ENCODE peak calls at places on chromosomes 2 and 18, in six cellular contexts. S is stimulated activated CD8-positive, alpha-beta memory T cell treated with anti-CD3 and anti-CD28 coated beads, Interleukin-12 subunit alpha, Interleukin-12 subunit beta, amount 100 ng/mL, for 1 hour; U is HuH-7.5; Z is right cardiac atrium; F is amniotic stem cell; G is EL. A is an unnamed sample.

GRCh38 chr18:22826726-22827125 is 106.4 kb upstream of the RBBP8 start:
- DNase-seq in Z (no peak), U (no peak), S (no peak), F (no peak), G (no peak), A (no peak)

GRCh38 chr2:239162141-239162821 is 238.5 kb downstream of the HDAC4 start:
- DNase-seq in F (no peak), Z (no peak), U (no peak), S (no peak), G (no peak), A (no peak)

GRCh38 chr2:45227347-45227746 is 218.1 kb upstream of the SIX2 start:
- DNase-seq in F (no peak), Z (no peak), G (no peak), S (no peak), U (no peak), A (no peak)

GRCh38 chr2:196170202-196170680 is 1.1 kb downstream of the STK17B start:
- DNase-seq in Z (peak), F (no peak), S (no peak), U (peak), G (peak), A (peak)

GRCh38 chr2:219460424-219460926 is 25.8 kb downstream of the SPEG start:
- DNase-seq in F (no peak), Z (peak), S (no peak), G (no peak), U (no peak), A (no peak)

GRCh38 chr2:99806758-99807157 is 316.9 kb upstream of the REV1 start:
- DNase-seq in U (no peak), S (no peak), Z (no peak), F (peak), G (peak), A (no peak)

GRCh38 chr18:4016391-4017049 is 438.6 kb downstream of the DLGAP1 start:
- DNase-seq in U (no peak), F (no peak), G (no peak), Z (no peak), S (no peak), A (no peak)

GRCh38 chr18:21912339-21913239 is 172.0 kb downstream of the MIB1 start:
- DNase-seq in Z (no peak), U (no peak), F (no peak), G (no peak), S (no peak), A (no peak)

GRCh38 chr2:37267685-37268084 is 36.2 kb downstream of the NDUFAF7 start:
- DNase-seq in U (no peak), S (no peak), Z (no peak), F (no peak), G (no peak), A (peak)

GRCh38 chr18:59686260-59686659 is 11.0 kb downstream of the CCBE1 start:
- DNase-seq in F (no peak), G (no peak), U (no peak), Z (no peak), S (no peak), A (no peak)

GRCh38 chr18:76441002-76441667 is 53.9 kb downstream of the ZNF516 start:
- DNase-seq in U (no peak), G (no peak), Z (no peak), S (no peak), F (no peak), A (no peak)

GRCh38 chr2:11128258-11128951 is 26.9 kb upstream of the SLC66A3 start:
- DNase-seq in U (no peak), S (no peak), Z (no peak), F (no peak), G (peak), A (peak)

GRCh38 chr2:30349691-30350090 is 97.4 kb upstream of the LCLAT1 start:
- DNase-seq in F (no peak), G (no peak), U (no peak), S (no peak), Z (no peak), A (peak)

GRCh38 chr2:28327596-28327962 is 65.1 kb upstream of the FOSL2 start:
- DNase-seq in F (no peak), Z (no peak), U (no peak), G (no peak), S (no peak), A (no peak)

GRCh38 chr18:78925193-78925540 is 54.5 kb upstream of the SALL3 start:
- DNase-seq in F (no peak), S (no peak), G (no peak), Z (no peak), U (no peak), A (no peak)